ENCODE peak calls at places on chromosomes 1 and 21, in six cellular contexts. X is cardiac fibroblast; P is IMR-90; B is CD8-positive, alpha-beta T cell; O is mucosa of descending colon; F is left ventricle myocardium inferior. H is an unnamed sample.
A peak's percentile ranks its signal among the peaks of the same experiment; 100 is the strongest.

GRCh38 chr1:14826731-14827326 is 228.3 kb downstream of the KAZN start:
- DNase-seq in O (no peak), P (no peak), B (no peak), F (no peak), X (no peak), H (no peak)

GRCh38 chr1:39509360-39510009 is 18.0 kb downstream of the BMP8A start:
- DNase-seq in X (peak; percentile 71), O (peak; percentile 52), F (peak; percentile 48), P (peak; percentile 38), B (no peak), H (no peak)

GRCh38 chr1:114250683-114251572 is 97.3 kb upstream of the SYT6 start:
- DNase-seq in B (no peak), O (no peak), P (no peak), X (no peak), F (peak; percentile 27), H (no peak)

GRCh38 chr1:17762313-17762712 is 7.2 kb downstream of the ACTL8 start:
- DNase-seq in O (no peak), B (no peak), P (no peak), X (no peak), F (no peak), H (no peak)

GRCh38 chr1:109892476-109893368 is 17.9 kb upstream of the CSF1 start:
- DNase-seq in O (no peak), X (peak; percentile 18), B (no peak), F (no peak), P (peak; percentile 57), H (no peak)

GRCh38 chr21:46498335-46499050 is 39.8 kb downstream of the DIP2A start:
- DNase-seq in O (no peak), X (peak; percentile 9), P (peak; percentile 45), B (no peak), F (no peak), H (no peak)

GRCh38 chr1:34359411-34359810 is 182.7 kb downstream of the C1orf94 start:
- DNase-seq in F (no peak), O (no peak), B (no peak), P (no peak), X (no peak), H (no peak)

GRCh38 chr1:48105167-48105566 is 108.0 kb upstream of the TRABD2B start:
- DNase-seq in B (no peak), F (no peak), P (no peak), O (no peak), X (no peak), H (no peak)

GRCh38 chr1:66271904-66272254 is 262.1 kb upstream of the SGIP1 start:
- DNase-seq in X (peak; percentile 80), O (peak; percentile 65), F (peak; percentile 70), P (peak; percentile 69), B (no peak), H (peak; percentile 45)

GRCh38 chr1:190353538-190354101 is 124.0 kb downstream of the BRINP3 start:
- DNase-seq in O (no peak), P (peak; percentile 69), F (no peak), X (no peak), B (no peak), H (peak; percentile 3)

GRCh38 chr1:53316742-53317650 is 10.9 kb downstream of the LRP8 start:
- DNase-seq in B (no peak), X (no peak), O (peak; percentile 11), P (no peak), F (no peak), H (peak; percentile 27)

GRCh38 chr1:17654519-17654918 is 100.6 kb upstream of the ACTL8 start:
- DNase-seq in O (no peak), P (no peak), B (no peak), F (no peak), X (no peak), H (no peak)

GRCh38 chr1:119469741-119470140 is 37.3 kb upstream of the HSD3B1 start:
- DNase-seq in P (no peak), X (no peak), O (no peak), B (no peak), F (no peak), H (peak; percentile 2)

GRCh38 chr1:156262461-156263287 is 14.8 kb upstream of the PAQR6 start:
- DNase-seq in P (peak; percentile 80), B (no peak), X (peak; percentile 87), O (no peak), F (no peak), H (peak; percentile 92)

GRCh38 chr1:31984419-31985347 is 29.0 kb upstream of the KHDRBS1 start:
- DNase-seq in B (peak; percentile 66), O (no peak), X (peak; percentile 70), F (no peak), P (peak; percentile 63), H (peak; percentile 74)

GRCh38 chr21:34187935-34188334 is 114.6 kb downstream of the MRPS6 start:
- DNase-seq in F (peak; percentile 53), O (no peak), X (no peak), P (no peak), B (no peak), H (peak; percentile 49)

GRCh38 chr1:156372876-156373275 is 3.9 kb downstream of the RHBG start:
- DNase-seq in O (no peak), B (no peak), X (no peak), P (no peak), F (no peak), H (no peak)

GRCh38 chr1:29121951-29122661 is 1.6 kb downstream of the TMEM200B start:
- DNase-seq in B (no peak), X (no peak), P (peak; percentile 14), O (peak; percentile 45), F (peak; percentile 37), H (no peak)

GRCh38 chr1:184210822-184211221 is 159.3 kb downstream of the TSEN15 start:
- DNase-seq in P (no peak), O (no peak), X (no peak), F (no peak), B (no peak), H (no peak)
- TF ChIP-seq CTCF in P (no peak), O (no peak), X (no peak), F (no peak), B (no peak), H (no peak)

GRCh38 chr1:183039330-183039729 is 16.1 kb downstream of the LAMC1 start:
- DNase-seq in O (no peak), P (no peak), X (no peak), F (no peak), B (no peak), H (no peak)
- H3K4me3 ChIP-seq in O (no peak overlapping the region), P (no peak overlapping the region), X (no peak overlapping the region), F (peak overlapping the region; percentile 20), B (no peak overlapping the region), H (peak overlapping the region; percentile 19)

GRCh38 chr21:37644666-37645065 is 271.6 kb downstream of the KCNJ6 start:
- DNase-seq in X (peak; percentile 60), F (no peak), B (no peak), P (no peak), O (no peak), H (no peak)
- TF ChIP-seq CTCF in X (no peak), F (no peak), B (no peak), P (no peak), O (no peak), H (no peak)

DNA sequence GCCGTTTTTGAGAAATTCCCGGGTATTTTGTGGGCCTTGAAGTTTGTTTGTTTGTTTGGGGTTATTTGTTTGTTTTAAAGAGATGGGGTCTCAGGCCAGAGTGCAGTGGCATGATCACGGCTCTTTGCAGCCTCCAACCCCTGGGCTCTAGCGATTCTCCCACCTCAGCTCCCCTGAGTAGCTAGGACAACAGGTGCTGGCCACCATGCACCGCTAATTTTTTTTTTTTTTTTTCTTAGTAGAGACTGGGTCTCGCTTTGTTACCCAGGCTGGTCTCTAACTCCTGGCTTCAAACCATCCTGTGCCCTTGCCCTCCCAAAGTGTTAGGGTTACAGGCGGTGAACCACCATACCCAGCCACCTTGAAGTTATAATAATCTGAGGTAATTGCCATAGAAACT is 2.0 kb downstream of the CHTOP start:
- DNase-seq in F (no peak), P (no peak), B (no peak), O (no peak), X (no peak), H (no peak)
- H3K4me3 ChIP-seq in F (peak overlapping the region; percentile 88), P (no peak overlapping the region), B (no peak overlapping the region), O (no peak overlapping the region), X (no peak overlapping the region), H (peak overlapping the region; percentile 71)

DNA sequence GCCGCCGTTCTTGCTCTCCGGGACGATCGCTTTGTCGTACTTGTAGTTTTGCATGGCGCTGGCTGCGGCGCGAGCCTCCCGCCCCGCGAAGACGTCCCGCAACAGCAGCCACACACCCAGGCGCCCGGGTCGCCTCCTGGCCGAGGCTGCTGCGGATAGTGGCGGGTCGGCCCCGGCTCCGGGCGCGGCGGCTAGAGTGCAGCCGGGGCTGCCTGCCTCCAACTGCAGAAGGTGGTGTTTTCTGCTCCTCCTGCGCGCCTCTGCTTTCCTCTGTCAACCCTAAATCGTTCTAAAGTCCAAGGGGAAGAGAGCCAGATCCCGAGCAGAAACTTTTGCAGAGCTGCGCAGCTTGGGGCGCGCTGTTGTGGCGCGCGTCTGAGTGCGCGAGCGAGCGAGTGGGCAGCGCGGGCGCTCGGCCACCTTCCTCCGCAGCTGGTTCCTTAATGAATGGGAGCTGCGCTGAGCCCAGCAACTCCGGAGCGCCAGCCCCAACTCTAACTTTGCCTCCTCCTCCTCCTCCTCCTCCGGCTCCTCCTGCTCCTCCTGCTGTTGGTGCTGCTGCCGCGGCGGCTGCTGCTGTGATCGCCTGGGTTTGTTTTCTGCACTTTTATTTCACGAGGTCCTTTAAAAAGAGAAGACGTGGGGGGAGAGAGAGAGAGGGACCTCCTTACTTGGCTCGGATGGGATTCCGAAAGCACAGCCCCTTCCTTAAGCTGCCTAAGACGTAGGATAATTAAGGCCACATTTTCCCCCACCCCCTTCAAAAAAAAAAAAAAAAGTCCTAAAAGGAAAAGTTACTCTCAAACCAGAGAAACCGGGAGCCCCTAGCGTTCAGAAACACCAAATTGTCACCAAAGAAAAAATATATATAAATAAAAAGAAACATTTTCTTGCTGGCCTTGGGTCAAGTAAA is at the start of gene PLPP3:
- DNase-seq in P (peak; percentile 94), F (peak; percentile 87), O (peak; percentile 84), B (no peak), X (peak; percentile 91), H (peak; percentile 96)
- TF ChIP-seq CTCF in P (peak; percentile 61), F (peak; percentile 59), O (no peak), B (no peak), X (peak; percentile 55), H (peak; percentile 54)

H was measured in foreskin fibroblast.